ENCODE peak calls at places on chromosomes 7 and 10, in six cellular contexts. N is EH, F is nucleus accumbens, V is lung microvascular endothelial cell, E is foreskin melanocyte, H is kidney glomerular epithelial cell. U is an unnamed sample.

GRCh38 chr7:92586403-92586802 is 3.8 kb downstream of the FAM133B start:
- DNase-seq in N (peak), E (no peak), F (no peak), V (no peak), H (no peak), U (no peak)

GRCh38 chr10:23613900-23614299 is 175.0 kb downstream of the OTUD1 start:
- DNase-seq in H (no peak), N (no peak), F (no peak), V (no peak), E (no peak), U (no peak)

GRCh38 chr7:87220734-87221215 is 1.2 kb upstream of the TMEM243 start:
- DNase-seq in F (no peak), E (no peak), N (peak), V (peak), H (peak), U (peak)

GRCh38 chr7:108368466-108368865 is 87.8 kb downstream of the NRCAM start:
- DNase-seq in V (no peak), N (no peak), H (no peak), F (no peak), E (no peak), U (no peak)

GRCh38 chr10:5817322-5818047 is 4.3 kb upstream of the GDI2 start:
- DNase-seq in F (no peak), N (no peak), V (no peak), H (no peak), E (no peak), U (no peak)

GRCh38 chr7:73722785-73723184 is 3.3 kb upstream of the STX1A start:
- DNase-seq in H (no peak), F (no peak), E (no peak), N (no peak), V (no peak), U (no peak)

GRCh38 chr7:140146574-140146973 is 30.2 kb downstream of the KDM7A start:
- DNase-seq in V (no peak), N (no peak), E (no peak), F (no peak), H (peak), U (no peak)

GRCh38 chr7:135771961-135772638 is 23.5 kb upstream of the FAM180A start:
- DNase-seq in F (no peak), V (no peak), E (no peak), H (no peak), N (peak), U (peak)

GRCh38 chr7:90692947-90693346 is 96.8 kb downstream of the CDK14 start:
- DNase-seq in N (no peak), F (no peak), H (no peak), E (no peak), V (no peak), U (no peak)

GRCh38 chr7:28536259-28536658 is 123.9 kb downstream of the CREB5 start:
- DNase-seq in N (peak), E (no peak), H (peak), V (no peak), F (no peak), U (peak)

GRCh38 chr7:143434660-143435059 is 8.6 kb upstream of the TAS2R60 start:
- DNase-seq in V (no peak), E (no peak), F (no peak), H (no peak), N (peak), U (peak)

GRCh38 chr7:85030893-85031292 is 156.0 kb downstream of the SEMA3D start:
- DNase-seq in V (peak), N (peak), H (peak), F (no peak), E (peak), U (peak)

GRCh38 chr7:135317676-135318326 is 84.2 kb downstream of the STRA8 start:
- DNase-seq in E (no peak), F (no peak), N (no peak), H (no peak), V (no peak), U (no peak)

GRCh38 chr10:72011468-72011867 is 47.3 kb downstream of the CHST3 start:
- DNase-seq in F (peak), N (no peak), V (no peak), E (no peak), H (no peak), U (no peak)

GRCh38 chr10:48416584-48417232 is 110.2 kb downstream of the MAPK8 start:
- DNase-seq in N (peak), V (no peak), F (no peak), H (no peak), E (no peak), U (no peak)

GRCh38 chr7:83427929-83428328 is 221.0 kb downstream of the SEMA3E start:
- DNase-seq in H (no peak), V (no peak), F (no peak), E (no peak), N (no peak), U (peak)

GRCh38 chr7:47669178-47669878 is 87.4 kb upstream of the TNS3 start:
- DNase-seq in V (peak), E (peak), H (peak), N (peak), F (no peak), U (peak)

GRCh38 chr10:8037941-8038894 is 16.3 kb upstream of the GATA3 start:
- DNase-seq in H (no peak), N (no peak), F (no peak), E (no peak), V (no peak), U (no peak)

GRCh38 chr7:14690075-14690474 is 212.5 kb downstream of the DGKB start:
- DNase-seq in N (no peak), E (no peak), V (no peak), F (no peak), H (no peak), U (no peak)

GRCh38 chr10:71736570-71737355 is 17.2 kb upstream of the C10orf105 start:
- DNase-seq in N (no peak), F (no peak), E (no peak), V (peak), H (no peak), U (no peak)

GRCh38 chr7:2386964-2387669 is 16.3 kb upstream of the CHST12 start:
- DNase-seq in E (no peak), F (no peak), V (no peak), H (no peak), N (no peak), U (no peak)

GRCh38 chr7:10237306-10237705 is 736.4 kb upstream of the PHF14 start:
- DNase-seq in H (peak), F (no peak), E (peak), N (no peak), V (no peak), U (peak)

GRCh38 chr7:52017802-52018679 is 701.4 kb upstream of the COBL start:
- DNase-seq in H (no peak), E (no peak), N (no peak), F (no peak), V (peak), U (peak)

GRCh38 chr7:138875794-138876193 is 77.8 kb upstream of the ATP6V0A4 start:
- DNase-seq in H (peak), F (no peak), E (no peak), N (peak), V (no peak), U (peak)

GRCh38 chr10:65791979-65792378 is 1133.9 kb upstream of the LRRTM3 start:
- DNase-seq in E (no peak), N (no peak), H (no peak), V (no peak), F (no peak), U (no peak)

GRCh38 chr7:153010416-153010815 is 250.9 kb downstream of the ACTR3B start:
- DNase-seq in H (no peak), N (no peak), V (no peak), F (no peak), E (no peak), U (no peak)

GRCh38 chr10:33143160-33143728 is 185.2 kb upstream of the ITGB1 start:
- DNase-seq in H (peak), N (peak), F (peak), V (no peak), E (no peak), U (peak)

GRCh38 chr7:142196066-142196840 is 61.6 kb downstream of the PRSS58 start:
- DNase-seq in N (no peak), H (no peak), V (no peak), E (no peak), F (no peak), U (no peak)

GRCh38 chr7:70132802-70133201 is 534.5 kb downstream of the AUTS2 start:
- DNase-seq in V (no peak), H (no peak), E (no peak), F (peak), N (no peak), U (no peak)

GRCh38 chr7:46109447-46109846 is 188.4 kb upstream of the IGFBP3 start:
- DNase-seq in N (no peak), F (no peak), E (no peak), V (no peak), H (no peak), U (no peak)

GRCh38 chr7:129785457-129786178 is 167.1 kb downstream of the UBE2H start:
- DNase-seq in E (no peak), V (no peak), N (no peak), H (no peak), F (no peak), U (no peak)

GRCh38 chr7:56107954-56108258 is 1.6 kb upstream of the CHCHD2 start:
- DNase-seq in N (no peak), F (no peak), H (no peak), V (no peak), E (no peak), U (no peak)

GRCh38 chr10:117532451-117533107 is 10.0 kb upstream of the EMX2 start:
- DNase-seq in F (no peak), V (no peak), N (no peak), H (no peak), E (no peak), U (no peak)

GRCh38 chr10:14507156-14507555 is 176.4 kb upstream of the FRMD4A start:
- DNase-seq in E (no peak), N (no peak), V (peak), H (no peak), F (no peak), U (no peak)

GRCh38 chr7:142012825-142013506 is 17.3 kb downstream of the MGAM start:
- DNase-seq in H (no peak), V (no peak), E (no peak), F (no peak), N (no peak), U (peak)

GRCh38 chr10:28551086-28551485 is 18.2 kb downstream of the WAC start:
- DNase-seq in F (no peak), E (peak), H (no peak), N (peak), V (no peak), U (no peak)